ENCODE peak calls at places on chromosomes 6 and 20, in five cellular contexts. One of them, this sample, is unnamed.

GRCh38 chr6:120157873-120158272 is 808.3 kb upstream of the MAN1A1 start:
- DNase-seq in AG04450: no peak
- DNase-seq in AG09319: no peak
- DNase-seq in activated CD4-positive, alpha-beta T cell treated with anti-CD3 and anti-CD28 coated beads, Interleukin-2, amount 50 U/mL, for 1 hour: no peak
- DNase-seq in foreskin fibroblast: no peak
- DNase-seq in this sample: no peak

GRCh38 chr6:127515794-127516675 is 3.1 kb downstream of the MTCL3 start:
- DNase-seq in AG09319: peak
- DNase-seq in activated CD4-positive, alpha-beta T cell treated with anti-CD3 and anti-CD28 coated beads, Interleukin-2, amount 50 U/mL, for 1 hour: peak
- DNase-seq in foreskin fibroblast: peak
- DNase-seq in AG04450: no peak
- DNase-seq in this sample: peak

GRCh38 chr20:54468082-54468481 is 7.3 kb upstream of the DOK5 start:
- DNase-seq in AG04450: no peak
- DNase-seq in foreskin fibroblast: no peak
- DNase-seq in AG09319: no peak
- DNase-seq in activated CD4-positive, alpha-beta T cell treated with anti-CD3 and anti-CD28 coated beads, Interleukin-2, amount 50 U/mL, for 1 hour: no peak
- DNase-seq in this sample: no peak

GRCh38 chr6:28586273-28586672 is 60.6 kb downstream of the GPX5 start:
- DNase-seq in activated CD4-positive, alpha-beta T cell treated with anti-CD3 and anti-CD28 coated beads, Interleukin-2, amount 50 U/mL, for 1 hour: no peak
- DNase-seq in AG04450: no peak
- DNase-seq in AG09319: no peak
- DNase-seq in foreskin fibroblast: no peak
- DNase-seq in this sample: no peak

GRCh38 chr6:158645064-158646022 is 800 bp upstream of the DYNLT1 start:
- DNase-seq in AG09319: no peak
- DNase-seq in activated CD4-positive, alpha-beta T cell treated with anti-CD3 and anti-CD28 coated beads, Interleukin-2, amount 50 U/mL, for 1 hour: no peak
- DNase-seq in foreskin fibroblast: no peak
- DNase-seq in AG04450: no peak
- DNase-seq in this sample: no peak

GRCh38 chr6:25227854-25228253 is 51.3 kb upstream of the CARMIL1 start:
- DNase-seq in AG09319: no peak
- DNase-seq in activated CD4-positive, alpha-beta T cell treated with anti-CD3 and anti-CD28 coated beads, Interleukin-2, amount 50 U/mL, for 1 hour: no peak
- DNase-seq in AG04450: no peak
- DNase-seq in foreskin fibroblast: no peak
- DNase-seq in this sample: no peak

GRCh38 chr6:117265425-117266266 is at the start of gene VGLL2:
- DNase-seq in AG09319: no peak
- DNase-seq in activated CD4-positive, alpha-beta T cell treated with anti-CD3 and anti-CD28 coated beads, Interleukin-2, amount 50 U/mL, for 1 hour: no peak
- DNase-seq in foreskin fibroblast: peak
- DNase-seq in AG04450: no peak
- DNase-seq in this sample: peak

GRCh38 chr6:6674872-6675271 is 86.4 kb downstream of the LY86 start:
- DNase-seq in AG04450: no peak
- DNase-seq in AG09319: no peak
- DNase-seq in foreskin fibroblast: no peak
- DNase-seq in activated CD4-positive, alpha-beta T cell treated with anti-CD3 and anti-CD28 coated beads, Interleukin-2, amount 50 U/mL, for 1 hour: no peak
- DNase-seq in this sample: no peak

GRCh38 chr20:57426156-57426769 is 35.1 kb downstream of the RBM38 start:
- DNase-seq in foreskin fibroblast: no peak
- DNase-seq in activated CD4-positive, alpha-beta T cell treated with anti-CD3 and anti-CD28 coated beads, Interleukin-2, amount 50 U/mL, for 1 hour: no peak
- DNase-seq in AG09319: no peak
- DNase-seq in AG04450: no peak
- DNase-seq in this sample: no peak

GRCh38 chr20:24951536-24952047 is 2.5 kb downstream of the CST7 start:
- DNase-seq in AG09319: no peak
- DNase-seq in foreskin fibroblast: no peak
- DNase-seq in activated CD4-positive, alpha-beta T cell treated with anti-CD3 and anti-CD28 coated beads, Interleukin-2, amount 50 U/mL, for 1 hour: no peak
- DNase-seq in AG04450: no peak
- DNase-seq in this sample: no peak

GRCh38 chr6:37171970-37172812 is 2.2 kb downstream of the PIM1 start:
- DNase-seq in foreskin fibroblast: peak
- DNase-seq in AG04450: peak
- DNase-seq in AG09319: peak
- DNase-seq in activated CD4-positive, alpha-beta T cell treated with anti-CD3 and anti-CD28 coated beads, Interleukin-2, amount 50 U/mL, for 1 hour: peak
- DNase-seq in this sample: peak

This sample was measured in HS-27A.